ENCODE peak calls at places on chromosomes 3 and 15, in six cellular contexts. M is GM12878, B is uterus, X is kidney, R is tibial artery, D is colonic mucosa. U is an unnamed sample.

GRCh38 chr3:104245981-104246380 is 1120.7 kb upstream of the ALCAM start:
- DNase-seq in M (no peak), B (no peak), X (no peak), R (no peak), D (no peak), U (no peak)

GRCh38 chr3:128263946-128264345 is 110.7 kb downstream of the EEFSEC start:
- DNase-seq in M (no peak), B (no peak), X (no peak), R (no peak), D (no peak), U (no peak)

GRCh38 chr3:129161860-129162271 is 1.0 kb upstream of the ISY1 start:
- DNase-seq in M (no peak), B (no peak), X (no peak), R (no peak), D (peak; percentile 36), U (no peak)

GRCh38 chr3:46675843-46676567 is 17.5 kb downstream of the ALS2CL start:
- DNase-seq in M (no peak), B (no peak), X (peak; percentile 45), R (no peak), D (no peak), U (no peak)

GRCh38 chr3:27093771-27094170 is 275.4 kb downstream of the NEK10 start:
- DNase-seq in M (no peak), B (no peak), X (no peak), R (no peak), D (no peak), U (no peak)

GRCh38 chr15:78775472-78775871 is 35.8 kb downstream of the ADAMTS7 start:
- DNase-seq in M (no peak), B (no peak), X (peak; percentile 51), R (no peak), D (no peak), U (no peak)

GRCh38 chr3:128800241-128801187 is 74.5 kb downstream of the RAB7A start:
- DNase-seq in M (no peak), B (no peak), X (no peak), R (no peak), D (no peak), U (no peak)

GRCh38 chr15:92818658-92819311 is 81.3 kb upstream of the CHD2 start:
- DNase-seq in M (no peak), B (no peak), X (no peak), R (no peak), D (no peak), U (no peak)

GRCh38 chr3:67947808-67948508 is 293.5 kb upstream of the SUCLG2 start:
- DNase-seq in M (no peak), B (no peak), X (peak; percentile 58), R (no peak), D (no peak), U (no peak)

GRCh38 chr3:127151992-127152391 is 40.9 kb upstream of the PRR23E start:
- DNase-seq in M (no peak), B (no peak), X (no peak), R (no peak), D (no peak), U (no peak)

GRCh38 chr15:38226867-38227266 is 25.8 kb upstream of the SPRED1 start:
- DNase-seq in M (no peak), B (no peak), X (no peak), R (no peak), D (peak; percentile 87), U (peak; percentile 85)

GRCh38 chr15:68425428-68426060 is 6.4 kb downstream of the ITGA11 start:
- DNase-seq in M (no peak), B (peak; percentile 60), X (peak; percentile 42), R (no peak), D (no peak), U (no peak)

GRCh38 chr15:46061002-46061401 is 426.2 kb downstream of the SQOR start:
- DNase-seq in M (no peak), B (no peak), X (no peak), R (no peak), D (no peak), U (no peak)

GRCh38 chr15:85742186-85742751 is 52.5 kb downstream of the KLHL25 start:
- DNase-seq in M (no peak), B (no peak), X (no peak), R (peak; percentile 16), D (no peak), U (no peak)

GRCh38 chr15:48084759-48085420 is 35.9 kb upstream of the SLC24A5 start:
- DNase-seq in M (no peak), B (no peak), X (no peak), R (no peak), D (no peak), U (peak; percentile 28)

GRCh38 chr3:158091526-158091925 is 14.7 kb downstream of the SHOX2 start:
- DNase-seq in M (no peak), B (no peak), X (no peak), R (no peak), D (no peak), U (no peak)

GRCh38 chr15:96497951-96498350 is 167.5 kb downstream of the NR2F2 start:
- DNase-seq in M (no peak), B (no peak), X (no peak), R (no peak), D (no peak), U (no peak)

DNA sequence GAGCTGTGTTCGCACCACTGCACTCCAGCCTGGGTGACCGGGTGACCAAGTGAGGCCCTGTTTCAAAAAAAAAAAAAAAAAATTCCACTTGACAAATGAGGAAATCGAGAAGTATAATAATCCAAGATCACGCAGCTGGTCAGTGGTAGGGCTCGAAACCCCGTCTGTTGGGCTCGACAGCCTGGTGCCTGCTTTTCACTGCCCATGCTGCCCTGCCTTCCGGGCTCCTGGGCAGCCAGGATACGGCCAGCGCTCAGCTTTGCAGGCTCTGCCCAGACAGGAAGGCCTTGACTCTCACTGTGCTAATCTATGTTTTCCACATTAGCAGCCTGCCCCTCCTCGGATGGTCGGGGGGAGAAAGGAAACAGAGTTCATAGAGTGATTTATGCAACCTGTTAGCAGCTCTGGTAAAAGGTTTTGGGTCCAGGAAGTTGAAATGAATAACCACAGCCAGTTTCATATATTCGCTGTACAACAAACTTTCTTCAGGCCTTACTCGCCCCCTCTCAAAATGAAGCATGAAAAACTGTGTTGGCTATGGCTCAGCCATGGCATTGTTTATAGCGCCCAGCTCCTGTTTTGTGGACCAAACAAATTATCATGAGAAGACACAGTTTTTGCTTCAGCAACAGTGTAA is 108.8 kb downstream of the XXYLT1 start:
- DNase-seq in M (no peak), B (no peak), X (peak; percentile 86), R (peak; percentile 42), D (no peak), U (no peak)
- H3K27ac ChIP-seq in M (peak overlapping the region; percentile 54), B (peak overlapping the region; percentile 74), X (peak overlapping the region; percentile 41), R (no peak overlapping the region), D (no peak overlapping the region), U (peak overlapping the region; percentile 33)

GRCh38 chr3:142507241-142507640 is 59.4 kb upstream of the XRN1 start:
- DNase-seq in M (no peak), B (no peak), X (no peak), R (no peak), D (no peak), U (no peak)
- H3K27ac ChIP-seq in M (no peak overlapping the region), B (no peak overlapping the region), X (no peak overlapping the region), R (no peak overlapping the region), D (no peak overlapping the region), U (no peak overlapping the region)

DNA sequence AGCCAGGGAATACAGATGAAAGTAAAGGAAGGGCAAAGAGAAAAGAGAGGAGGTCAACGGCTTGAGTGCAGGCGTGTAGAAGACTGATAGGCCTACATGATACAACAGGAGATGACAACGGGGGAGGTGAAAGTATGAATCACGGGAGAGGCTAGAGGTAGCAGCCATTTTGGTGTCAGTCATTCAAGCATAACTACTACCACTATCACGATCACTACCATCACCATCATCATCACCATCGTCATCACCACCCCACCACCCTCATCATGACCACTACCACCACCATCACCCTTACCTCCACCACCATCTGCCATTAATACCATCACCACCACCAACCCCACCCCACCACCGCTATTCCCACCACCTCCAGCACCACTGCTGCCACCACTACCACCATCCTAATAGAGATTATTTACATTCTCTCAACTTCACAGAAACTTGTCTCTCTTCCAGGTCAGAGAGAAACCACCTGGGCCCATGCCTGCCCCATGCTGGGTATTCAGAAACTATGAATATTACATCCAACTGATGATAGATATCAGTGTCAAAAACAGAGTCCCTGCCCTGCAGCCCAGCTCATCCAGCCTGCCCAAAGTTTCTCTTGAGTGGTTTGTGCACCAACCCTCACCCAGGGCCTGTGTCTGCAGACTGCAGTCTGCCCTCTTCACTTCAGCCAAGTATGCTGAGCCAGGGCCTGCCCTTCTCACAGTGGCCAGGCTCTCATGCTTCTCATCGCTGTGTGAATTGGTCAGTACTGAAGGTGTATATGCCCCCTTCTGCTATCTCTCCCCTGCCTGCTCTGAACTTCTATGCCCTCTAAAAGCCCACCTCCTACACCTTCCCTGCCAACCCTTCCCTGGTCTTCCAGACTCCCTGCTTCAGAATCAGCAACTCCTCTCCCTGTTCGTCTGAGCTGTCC is 215.6 kb upstream of the TLE3 start:
- DNase-seq in M (no peak), B (no peak), X (no peak), R (no peak), D (peak; percentile 1), U (no peak)
- H3K27ac ChIP-seq in M (no peak overlapping the region), B (no peak overlapping the region), X (no peak overlapping the region), R (no peak overlapping the region), D (no peak overlapping the region), U (no peak overlapping the region)

DNA sequence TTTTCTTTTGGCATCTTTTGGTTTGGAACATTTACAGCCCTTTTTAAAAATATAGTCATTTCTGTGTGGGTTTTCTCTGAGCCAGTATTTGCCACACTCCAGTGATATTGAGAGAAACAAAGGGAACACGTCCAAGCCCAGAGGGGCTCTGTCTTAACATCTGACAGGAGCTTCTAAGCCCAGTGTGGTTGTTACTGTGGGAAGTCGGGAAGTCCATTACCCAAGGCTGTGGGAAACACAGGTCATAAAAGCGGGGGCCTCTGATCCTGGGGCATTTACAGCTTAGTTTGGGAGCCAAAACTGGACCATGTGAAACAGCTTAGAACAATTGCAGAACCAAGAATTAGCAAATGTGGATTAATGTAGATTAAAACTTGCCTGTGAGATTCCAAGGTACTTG is 123.0 kb downstream of the PTPRG start:
- DNase-seq in M (no peak), B (no peak), X (no peak), R (no peak), D (no peak), U (no peak)
- H3K27ac ChIP-seq in M (no peak overlapping the region), B (no peak overlapping the region), X (no peak overlapping the region), R (peak overlapping the region; percentile 79), D (no peak overlapping the region), U (no peak overlapping the region)

GRCh38 chr3:13060341-13060910 is 12.8 kb downstream of the IQSEC1 start:
- DNase-seq in M (no peak), B (no peak), X (no peak), R (no peak), D (no peak), U (no peak)
- H3K27ac ChIP-seq in M (no peak overlapping the region), B (no peak overlapping the region), X (no peak overlapping the region), R (no peak overlapping the region), D (no peak overlapping the region), U (no peak overlapping the region)

GRCh38 chr15:71752085-71752484 is 58.3 kb upstream of the NR2E3 start:
- DNase-seq in M (no peak), B (no peak), X (no peak), R (no peak), D (no peak), U (no peak)
- H3K27ac ChIP-seq in M (no peak overlapping the region), B (no peak overlapping the region), X (peak overlapping the region; percentile 33), R (peak overlapping the region; percentile 49), D (peak overlapping the region; percentile 34), U (no peak overlapping the region)

DNA sequence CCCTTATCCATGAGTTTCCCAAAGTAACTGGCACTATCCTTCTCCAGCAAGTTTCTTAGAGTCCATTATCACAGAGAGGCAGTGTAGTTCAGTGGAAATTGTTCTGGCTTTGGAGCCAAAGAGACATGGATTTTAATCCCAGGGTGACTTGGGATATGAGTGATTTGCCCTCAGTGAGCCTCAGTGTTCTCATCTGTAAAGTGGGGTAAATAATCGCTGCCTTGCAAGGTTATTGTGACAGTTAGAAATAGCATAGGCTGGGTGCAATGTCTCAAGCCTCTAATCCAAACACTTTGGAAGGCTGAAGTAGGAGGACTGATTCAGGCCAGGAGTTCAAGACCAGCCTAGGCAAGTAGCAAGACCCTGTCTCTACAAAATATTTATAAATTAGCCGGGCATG is 30.0 kb downstream of the DAPK2 start:
- DNase-seq in M (no peak), B (no peak), X (no peak), R (no peak), D (no peak), U (no peak)
- H3K27ac ChIP-seq in M (no peak overlapping the region), B (no peak overlapping the region), X (no peak overlapping the region), R (no peak overlapping the region), D (no peak overlapping the region), U (no peak overlapping the region)